ENCODE peak calls at places on chromosomes 4 and X, in eight cellular contexts. M, V, L, G, N, K, I and X are unnamed samples. For H3K9me3, the result is how much of the 10 kb centered on the place peaks cover.

GRCh38 chrX:152991123-152991522 is 2.8 kb downstream of the PNMA5 start:
- DNase-seq in N (no peak), M (no peak), G (no peak), V (no peak), K (no peak), I (no peak), L (no peak), X (no peak)

GRCh38 chr4:149928507-149928906 is 112.9 kb upstream of the IQCM start:
- DNase-seq in N (no peak), M (no peak), V (no peak), L (no peak), G (no peak), K (no peak), I (no peak), X (no peak)

GRCh38 chrX:131907488-131908314 is 115.4 kb upstream of the STK26 start:
- DNase-seq in L (no peak), V (no peak), N (no peak), K (no peak), I (no peak), M (no peak), G (no peak), X (no peak)

GRCh38 chrX:133250184-133251080 is 32.3 kb upstream of the TFDP3 start:
- DNase-seq in I (no peak), L (no peak), V (no peak), K (no peak), G (no peak), N (no peak), M (no peak), X (no peak)

GRCh38 chr4:122854444-122854843 is 27.8 kb downstream of the FGF2 start:
- DNase-seq in K (no peak), N (no peak), M (no peak), I (no peak), V (no peak), L (no peak), G (no peak), X (no peak)

GRCh38 chr4:87505862-87506261 is 23.3 kb downstream of the SPARCL1 start:
- DNase-seq in V (no peak), L (no peak), K (no peak), M (no peak), G (no peak), N (no peak), I (no peak), X (no peak)

GRCh38 chr4:108013332-108013731 is 23.6 kb downstream of the HADH start:
- DNase-seq in G (no peak), V (no peak), I (no peak), K (no peak), L (no peak), M (no peak), N (no peak), X (no peak)

GRCh38 chrX:41110801-41111625 is 25.8 kb downstream of the USP9X start:
- DNase-seq in V (no peak), K (no peak), L (no peak), M (no peak), G (no peak), I (no peak), N (no peak), X (no peak)

GRCh38 chr4:7206385-7206784 is 14.0 kb downstream of the SORCS2 start:
- DNase-seq in V (no peak), G (no peak), L (no peak), M (no peak), K (no peak), I (no peak), N (no peak), X (no peak)

GRCh38 chr4:41514765-41515481 is 23.0 kb upstream of the LIMCH1 start:
- DNase-seq in N (no peak), I (no peak), G (no peak), K (no peak), V (no peak), M (no peak), L (no peak), X (no peak)

GRCh38 chr4:16524911-16525574 is 298.8 kb upstream of the TAPT1 start:
- DNase-seq in V (no peak), N (peak), M (no peak), G (no peak), I (no peak), K (no peak), L (peak), X (no peak)

GRCh38 chr4:154559141-154559841 is 3.5 kb upstream of the FGB start:
- DNase-seq in M (no peak), L (no peak), V (no peak), G (no peak), N (no peak), K (peak), I (no peak), X (no peak)

GRCh38 chr4:1337951-1338751 is 8.9 kb upstream of the UVSSA start:
- DNase-seq in M (no peak), L (no peak), I (no peak), K (no peak), V (no peak), G (no peak), N (no peak), X (no peak)

GRCh38 chrX:11557120-11557519 is 108.6 kb downstream of the ARHGAP6 start:
- DNase-seq in I (no peak), M (no peak), L (no peak), N (no peak), G (no peak), K (no peak), V (no peak), X (no peak)

GRCh38 chrX:46574941-46575381 is 1.4 kb downstream of the CHST7 start:
- DNase-seq in M (no peak), K (no peak), G (peak), I (peak), V (peak), N (no peak), L (no peak), X (peak)

GRCh38 chr4:146959692-146960091 is 14.0 kb upstream of the TTC29 start:
- DNase-seq in M (no peak), I (no peak), L (no peak), K (no peak), G (no peak), V (no peak), N (no peak), X (no peak)

GRCh38 chr4:8050555-8051206 is 107.9 kb downstream of the ABLIM2 start:
- DNase-seq in V (peak), M (peak), N (peak), I (no peak), K (no peak), G (peak), L (peak), X (no peak)

GRCh38 chrX:136214551-136214950 is 36.6 kb downstream of the MAP7D3 start:
- DNase-seq in M (no peak), G (no peak), N (no peak), V (no peak), L (no peak), K (no peak), I (no peak), X (no peak)

GRCh38 chr4:152935138-152935537 is 985 bp upstream of the FHDC1 start:
- DNase-seq in I (no peak), L (no peak), N (no peak), G (peak), V (no peak), K (no peak), M (no peak), X (no peak)

GRCh38 chr4:38237139-38237538 is 276.9 kb downstream of the PTTG2 start:
- DNase-seq in N (no peak), I (no peak), K (peak), G (no peak), M (no peak), V (no peak), L (no peak), X (no peak)

GRCh38 chr4:38236003-38236402 is 275.8 kb downstream of the PTTG2 start:
- DNase-seq in N (no peak), V (no peak), M (no peak), I (no peak), K (no peak), L (no peak), G (no peak), X (no peak)

GRCh38 chr4:38235338-38235737 is 275.1 kb downstream of the PTTG2 start:
- DNase-seq in M (no peak), K (no peak), G (no peak), I (no peak), V (no peak), L (no peak), N (no peak), X (no peak)

GRCh38 chr4:38233727-38234478 is 273.7 kb downstream of the PTTG2 start:
- DNase-seq in M (no peak), N (no peak), K (no peak), G (no peak), I (no peak), V (peak), L (no peak), X (no peak)

DNA sequence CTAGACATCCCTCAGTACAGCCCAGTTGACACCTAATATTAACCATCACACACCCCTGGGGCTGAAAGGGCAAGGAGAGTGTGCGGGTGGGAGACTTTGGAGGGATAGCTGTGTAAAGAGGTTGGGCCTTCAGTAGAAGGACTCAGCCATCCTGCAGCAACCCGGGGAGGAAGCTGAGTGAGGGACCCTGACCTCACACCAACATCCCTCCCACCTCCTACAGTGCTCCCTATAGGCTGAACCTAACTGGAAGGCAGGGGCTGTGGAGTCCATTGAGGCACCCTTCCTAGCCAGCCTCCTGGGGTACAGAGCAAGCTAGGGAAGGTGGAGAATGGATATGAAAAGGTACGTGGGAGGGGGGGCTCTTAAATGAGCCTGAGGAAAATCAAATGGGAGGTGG is 276.3 kb downstream of the PTTG2 start:
- DNase-seq in K (no peak), M (no peak), I (no peak), L (no peak), G (no peak), V (no peak), N (no peak), X (no peak)
- H3K27ac ChIP-seq in K (no peak), M (no peak), I (no peak), L (no peak), G (no peak), V (no peak), N (no peak), X (no peak)

DNA sequence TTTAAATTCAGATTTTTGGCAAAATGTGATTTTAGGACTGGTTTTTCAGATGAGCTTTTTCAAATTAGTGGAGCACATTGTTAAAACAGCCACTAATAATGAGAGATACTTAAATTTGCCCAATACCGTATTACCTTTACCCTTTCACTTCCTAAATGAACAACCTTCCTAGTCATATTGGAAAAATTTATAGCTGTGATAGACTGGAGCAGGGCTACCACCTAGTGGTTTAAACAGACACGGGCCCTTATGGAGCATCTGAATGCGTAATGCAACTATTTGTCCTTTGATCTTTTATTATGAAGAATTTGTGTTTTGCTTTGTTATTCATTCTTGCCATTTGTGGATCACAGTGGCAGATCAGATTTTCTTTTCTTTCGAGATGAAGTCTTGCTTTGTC is 72.7 kb downstream of the KDM6A start:
- DNase-seq in V (no peak), M (no peak), N (no peak), I (no peak), K (no peak), L (no peak), G (no peak), X (no peak)
- TF ChIP-seq CTCF in V (peak), M (no peak), N (no peak), I (no peak), K (peak), L (peak), G (no peak), X (no peak)

GRCh38 chr4:20176881-20177280 is 74.8 kb upstream of the SLIT2 start:
- DNase-seq in N (no peak), I (no peak), V (no peak), K (no peak), M (no peak), L (no peak), G (no peak), X (no peak)

GRCh38 chr4:20181926-20182325 is 69.8 kb upstream of the SLIT2 start:
- DNase-seq in I (no peak), V (no peak), L (no peak), M (no peak), N (no peak), G (no peak), K (no peak), X (no peak)

GRCh38 chr4:20185103-20185502 is 66.6 kb upstream of the SLIT2 start:
- DNase-seq in K (no peak), M (no peak), V (no peak), G (no peak), I (no peak), L (no peak), N (no peak), X (no peak)

GRCh38 chr4:20178902-20179576 is 72.7 kb upstream of the SLIT2 start:
- DNase-seq in N (no peak), M (no peak), L (no peak), G (no peak), I (no peak), V (no peak), K (no peak), X (no peak)

DNA sequence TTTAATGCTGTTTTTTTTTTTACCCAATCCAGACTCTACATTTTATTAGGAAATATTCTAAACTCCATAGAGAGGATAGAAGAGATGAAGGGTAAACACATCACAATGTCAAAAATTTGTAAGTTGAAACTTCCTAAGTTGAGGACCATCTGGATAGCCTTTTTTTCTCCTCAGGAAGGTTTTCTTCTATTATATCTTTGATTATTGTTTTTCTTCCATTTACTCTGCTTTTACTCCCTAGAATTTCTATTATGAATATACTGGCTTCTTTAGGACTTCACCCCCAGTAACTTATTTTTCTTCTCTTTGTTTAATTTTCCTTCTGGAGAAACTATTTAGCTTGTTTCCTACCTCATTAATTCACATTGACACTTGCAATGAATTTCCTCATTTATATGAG is 71.2 kb upstream of the SLIT2 start:
- DNase-seq in V (no peak), M (no peak), L (no peak), N (no peak), G (no peak), K (no peak), I (no peak), X (no peak)
- H3K9me3 ChIP-seq in V (under half), M (under half), L (under half), N (under half), G (under half), K (under half), I (under half), X (under half)

DNA sequence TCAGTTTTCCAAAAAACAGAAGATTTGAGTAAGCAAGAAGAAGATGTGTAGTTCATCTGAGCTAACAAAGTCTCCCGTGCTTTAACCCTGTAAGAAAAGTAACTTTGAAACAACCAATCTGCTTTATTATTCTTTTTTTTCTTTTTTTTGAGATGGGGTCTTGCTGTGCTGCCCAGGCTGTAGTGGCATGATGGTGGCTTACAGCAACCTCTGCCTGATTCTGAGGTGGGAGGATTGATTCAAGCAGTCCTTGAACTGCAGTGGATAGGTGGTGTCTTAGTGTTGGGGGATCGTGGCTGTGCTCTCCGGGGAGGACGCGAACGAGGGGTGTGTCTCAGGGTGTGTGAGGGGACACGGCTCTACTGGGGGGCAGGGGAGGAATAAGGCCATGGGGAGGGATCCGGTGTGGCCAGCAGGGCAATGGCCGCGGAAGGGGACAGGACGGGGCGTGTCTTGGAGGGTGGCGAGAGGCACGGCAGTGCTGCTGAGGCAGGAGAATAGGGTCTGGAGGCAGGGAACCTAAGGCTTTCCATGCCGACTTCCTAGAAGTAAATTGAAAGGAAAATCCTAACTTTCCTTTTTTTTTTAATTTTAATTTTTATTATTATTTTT is 2.4 kb downstream of the ARSD start:
- DNase-seq in K (no peak), N (no peak), M (no peak), I (no peak), L (no peak), G (no peak), V (no peak), X (no peak)
- H3K27ac ChIP-seq in K (no peak), N (no peak), M (no peak), I (no peak), L (no peak), G (no peak), V (no peak), X (no peak)

GRCh38 chr4:74967324-74967723 is 34.4 kb downstream of the PARM1 start:
- DNase-seq in K (no peak), N (no peak), V (no peak), M (no peak), L (no peak), G (no peak), I (no peak), X (no peak)

GRCh38 chr4:74970577-74970976 is 37.7 kb downstream of the PARM1 start:
- DNase-seq in G (no peak), N (no peak), L (no peak), M (no peak), K (no peak), V (no peak), I (no peak), X (no peak)

GRCh38 chr4:74968456-74969164 is 35.7 kb downstream of the PARM1 start:
- DNase-seq in N (no peak), L (no peak), M (no peak), V (no peak), K (no peak), I (no peak), G (no peak), X (no peak)

GRCh38 chr4:74975082-74975481 is 42.2 kb downstream of the PARM1 start:
- DNase-seq in G (no peak), N (no peak), V (no peak), M (no peak), L (no peak), I (no peak), K (no peak), X (no peak)

GRCh38 chr4:74969507-74970474 is 36.9 kb downstream of the PARM1 start:
- DNase-seq in G (peak), I (no peak), K (no peak), L (peak), N (no peak), V (no peak), M (no peak), X (no peak)
- TF ChIP-seq CTCF in G (peak), I (no peak), K (no peak), L (peak), N (no peak), V (no peak), M (no peak), X (no peak)

GRCh38 chrX:40107291-40108083 is 9.7 kb upstream of the BCOR start:
- DNase-seq in V (peak), K (no peak), N (no peak), G (peak), L (peak), I (no peak), M (no peak), X (no peak)
- H3K9me3 ChIP-seq in V (under half), K (under half), N (under half), G (under half), L (under half), I (under half), M (under half), X (under half)

GRCh38 chrX:9489234-9489633 is 24.4 kb downstream of the TBL1X start:
- DNase-seq in K (no peak), L (no peak), N (no peak), G (no peak), I (no peak), M (no peak), V (no peak), X (no peak)

GRCh38 chrX:9482837-9483236 is 18.0 kb downstream of the TBL1X start:
- DNase-seq in V (no peak), I (no peak), K (no peak), G (no peak), N (no peak), L (no peak), M (no peak), X (no peak)

GRCh38 chrX:9482408-9482807 is 17.6 kb downstream of the TBL1X start:
- DNase-seq in K (no peak), G (no peak), V (no peak), N (no peak), L (no peak), M (no peak), I (no peak), X (no peak)

GRCh38 chrX:9483376-9483775 is 18.5 kb downstream of the TBL1X start:
- DNase-seq in N (no peak), G (no peak), L (no peak), M (no peak), K (no peak), V (no peak), I (no peak), X (no peak)

GRCh38 chrX:9486786-9487185 is 21.9 kb downstream of the TBL1X start:
- DNase-seq in I (no peak), G (no peak), V (no peak), N (no peak), M (no peak), L (no peak), K (no peak), X (no peak)
- H3K27ac ChIP-seq in I (no peak), G (no peak), V (no peak), N (no peak), M (no peak), L (no peak), K (no peak), X (no peak)

DNA sequence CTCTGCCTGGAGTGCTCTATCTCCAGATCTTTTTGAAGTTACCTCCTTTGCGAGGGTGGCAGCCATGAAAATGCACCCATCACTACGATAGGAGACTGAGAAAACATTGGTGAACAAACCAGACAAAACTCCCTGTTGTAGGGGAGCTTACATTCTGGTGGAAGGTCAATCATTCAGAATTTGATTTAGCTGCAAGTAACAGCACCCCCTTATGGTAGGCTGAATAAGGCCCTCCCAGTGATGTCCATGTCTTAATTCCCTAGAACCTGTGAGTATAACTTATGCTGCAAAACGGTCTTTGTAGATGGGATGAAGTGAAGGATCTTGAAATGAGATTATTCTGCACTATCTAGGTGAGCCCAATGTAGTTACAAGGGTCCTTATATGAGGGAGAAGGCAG is 5.6 kb upstream of the TEC start:
- DNase-seq in I (no peak), V (no peak), L (no peak), K (no peak), N (no peak), M (no peak), G (no peak), X (no peak)
- TF ChIP-seq CTCF in I (peak), V (peak), L (peak), K (peak), N (peak), M (peak), G (peak), X (no peak)

GRCh38 chr4:40055379-40055872 is 1.2 kb upstream of the N4BP2 start:
- DNase-seq in K (no peak), I (peak), M (no peak), L (no peak), G (no peak), V (no peak), N (no peak), X (no peak)
- H3K9me3 ChIP-seq in K (under half), I (under half), M (under half), L (under half), G (under half), V (under half), N (under half), X (under half)